ENCODE peak calls at places on chromosomes 3 and 15, in ten cellular contexts. E is stromal cell of bone marrow; J is H9; T is GDM1; P is endothelial cell; V is activated naive CD4-positive, alpha-beta T cell treated with Interleukin-2 at 50 U/mL for 16 hours; S is foreskin fibroblast; Y is HS-5; X is Right ventricle myocardium superior; U is stimulated activated CD8-positive, alpha-beta memory T cell treated with anti-CD3 and anti-CD28 coated beads, Interleukin-4, amount 100 ng/mL, for 24 hours. Q is an unnamed sample.

GRCh38 chr3:187944391-187945179 is 199.3 kb upstream of the BCL6 start:
- DNase-seq in X (no peak), V (no peak), Y (no peak), T (no peak), J (no peak), E (no peak), U (no peak), S (no peak), P (no peak), Q (no peak)

GRCh38 chr3:157069406-157069805 is 90.5 kb downstream of the CCNL1 start:
- DNase-seq in X (no peak), V (no peak), E (no peak), Y (no peak), U (no peak), S (no peak), T (no peak), P (no peak), J (no peak), Q (no peak)

GRCh38 chr3:16372362-16373269 is 107.6 kb downstream of the OXNAD1 start:
- DNase-seq in Y (no peak), S (no peak), U (no peak), P (no peak), X (no peak), J (no peak), T (no peak), V (no peak), E (no peak), Q (no peak)

GRCh38 chr3:115627180-115628074 is 4.1 kb downstream of the GAP43 start:
- DNase-seq in J (no peak), U (no peak), P (no peak), T (no peak), E (no peak), S (no peak), X (no peak), Y (no peak), V (no peak), Q (no peak)

GRCh38 chr3:23884481-23884880 is 32.3 kb downstream of the NKIRAS1 start:
- DNase-seq in V (no peak), E (no peak), J (no peak), S (peak; percentile 22), Y (no peak), X (no peak), P (no peak), U (no peak), T (no peak), Q (peak; percentile 36)

GRCh38 chr3:47057212-47057671 is 77.8 kb downstream of the NBEAL2 start:
- DNase-seq in E (peak; percentile 7), S (peak; percentile 15), P (no peak), V (peak; percentile 60), Y (no peak), X (no peak), U (no peak), J (no peak), T (no peak), Q (no peak)

GRCh38 chr3:87333393-87333892 is 57.1 kb upstream of the POU1F1 start:
- DNase-seq in P (no peak), J (no peak), Y (peak; percentile 95), S (peak; percentile 90), V (peak; percentile 18), E (peak; percentile 66), T (no peak), U (no peak), X (no peak), Q (peak; percentile 62)

GRCh38 chr3:194814878-194815357 is 129.2 kb downstream of the FAM43A start:
- DNase-seq in X (no peak), U (no peak), E (peak; percentile 72), S (peak; percentile 50), T (no peak), Y (no peak), V (no peak), P (no peak), J (no peak), Q (no peak)

GRCh38 chr15:69718916-69719315 is 266.3 kb downstream of the RPLP1 start:
- DNase-seq in E (no peak), P (no peak), T (peak; percentile 44), X (no peak), J (no peak), S (no peak), V (no peak), U (no peak), Y (no peak), Q (peak; percentile 89)

GRCh38 chr3:121243208-121243607 is 302.6 kb downstream of the POLQ start:
- DNase-seq in E (no peak), X (no peak), V (no peak), U (no peak), Y (no peak), J (no peak), T (no peak), S (no peak), P (no peak), Q (no peak)

GRCh38 chr3:180433172-180433571 is 168.8 kb upstream of the TTC14 start:
- DNase-seq in V (no peak), Y (peak; percentile 83), T (no peak), P (no peak), S (peak; percentile 1), E (peak; percentile 68), X (no peak), U (no peak), J (no peak), Q (no peak)

GRCh38 chr15:65902373-65902772 is 33.1 kb downstream of the RAB11A start:
- DNase-seq in U (no peak), S (peak; percentile 29), X (peak; percentile 63), V (no peak), T (peak; percentile 81), P (no peak), Y (no peak), E (no peak), J (peak; percentile 81), Q (peak; percentile 94)

GRCh38 chr3:61483997-61484396 is 77.4 kb upstream of the PTPRG start:
- DNase-seq in S (no peak), P (no peak), Y (no peak), X (no peak), J (no peak), U (no peak), E (no peak), T (no peak), V (no peak), Q (no peak)

GRCh38 chr3:150303776-150304175 is 104.3 kb upstream of the TSC22D2 start:
- DNase-seq in V (no peak), U (no peak), T (no peak), E (no peak), S (no peak), X (no peak), Y (no peak), J (no peak), P (peak; percentile 11), Q (peak; percentile 21)

GRCh38 chr15:85754993-85755392 is 39.7 kb downstream of the KLHL25 start:
- DNase-seq in X (peak; percentile 81), T (no peak), Y (no peak), S (peak; percentile 71), V (no peak), U (no peak), P (no peak), J (peak; percentile 22), E (no peak), Q (no peak)

GRCh38 chr3:56321892-56322291 is 146.4 kb downstream of the ERC2 start:
- DNase-seq in V (no peak), E (no peak), S (no peak), P (no peak), X (no peak), J (no peak), T (no peak), Y (no peak), U (no peak), Q (no peak)

GRCh38 chr15:83398591-83398990 is 48.5 kb upstream of the SH3GL3 start:
- DNase-seq in E (peak; percentile 46), Y (peak; percentile 28), V (no peak), T (no peak), J (no peak), X (no peak), U (no peak), S (peak; percentile 66), P (no peak), Q (no peak)

GRCh38 chr15:26873846-26874245 is 7.0 kb downstream of the GABRA5 start:
- DNase-seq in X (peak; percentile 59), Y (no peak), U (no peak), T (no peak), E (no peak), P (no peak), S (no peak), J (no peak), V (no peak), Q (no peak)

GRCh38 chr3:113174806-113175490 is 36.4 kb upstream of the BOC start:
- DNase-seq in E (no peak), P (no peak), S (peak; percentile 12), J (no peak), V (no peak), U (no peak), T (no peak), Y (no peak), X (no peak), Q (peak; percentile 56)

GRCh38 chr15:85125056-85125661 is 143.5 kb downstream of the PDE8A start:
- DNase-seq in S (peak; percentile 62), P (no peak), J (peak; percentile 39), T (no peak), V (no peak), X (no peak), Y (no peak), E (no peak), U (no peak), Q (no peak)

GRCh38 chr15:59218710-59219109 is 12.1 kb downstream of the LDHAL6B start:
- DNase-seq in J (no peak), S (no peak), E (no peak), X (no peak), U (no peak), Y (no peak), T (no peak), V (no peak), P (no peak), Q (no peak)

GRCh38 chr3:70829101-70829500 is 516.7 kb upstream of the MDFIC2 start:
- DNase-seq in E (peak; percentile 83), S (peak; percentile 67), V (no peak), Y (no peak), X (no peak), T (no peak), J (no peak), U (no peak), P (no peak), Q (no peak)

GRCh38 chr3:117443014-117443413 is 733.4 kb downstream of the TUSC7 start:
- DNase-seq in U (no peak), X (no peak), Y (no peak), J (no peak), E (no peak), S (peak; percentile 19), V (no peak), P (no peak), T (no peak), Q (no peak)

GRCh38 chr3:81249540-81250029 is 511.9 kb downstream of the GBE1 start:
- DNase-seq in J (no peak), T (no peak), S (peak; percentile 49), E (no peak), P (no peak), U (no peak), V (no peak), Y (peak; percentile 72), X (no peak), Q (no peak)

GRCh38 chr3:15557511-15557946 is 36.0 kb upstream of the COLQ start:
- DNase-seq in T (peak; percentile 30), U (peak; percentile 30), S (peak; percentile 74), P (peak; percentile 60), Y (peak; percentile 53), E (peak; percentile 72), X (no peak), V (peak; percentile 57), J (peak; percentile 50), Q (peak; percentile 80)

GRCh38 chr3:122992628-122993570 is 34.7 kb downstream of the SEMA5B start:
- DNase-seq in T (no peak), J (no peak), Y (no peak), X (no peak), P (no peak), S (no peak), V (no peak), E (no peak), U (no peak), Q (no peak)

GRCh38 chr3:14123308-14124222 is 1.1 kb downstream of the CHCHD4 start:
- DNase-seq in P (no peak), X (no peak), T (no peak), U (no peak), E (no peak), S (peak; percentile 11), V (no peak), J (no peak), Y (no peak), Q (peak; percentile 25)